ENCODE peak calls at places on chromosomes 12 and 14, in seven cellular contexts. R is aorta; P is IMR-90; C is activated T-helper 1 cell treated with anti-CD3 and anti-CD28 coated beads, Interleukin-12 subunit alpha, Interleukin-12 subunit beta, Interleukin-2, Interleukin-4 antibody, amounts not matched to agents 30 ng/mL and 10 ng/mL and 1 ng/mL, durations not matched to agents 14 hours and 24 hours and 36 hours; M is NCI-H1105 treated with DMSO at 0.1 percent for 48 hours; B is left ventricle myocardium inferior; I is endothelial cell. L is an unnamed sample.

GRCh38 chr12:50221228-50222008 is 54.2 kb upstream of the CERS5 start:
- DNase-seq in R (no peak), I (no peak), B (no peak), M (peak), P (peak), C (no peak), L (no peak)

GRCh38 chr14:32072701-32073100 is 4.4 kb upstream of the ARHGAP5 start:
- DNase-seq in M (no peak), C (no peak), B (no peak), P (no peak), R (no peak), I (no peak), L (no peak)

GRCh38 chr14:70893842-70894237 is 13.4 kb upstream of the PCNX1 start:
- DNase-seq in C (no peak), R (no peak), M (no peak), I (no peak), B (no peak), P (no peak), L (no peak)

GRCh38 chr12:108786450-108786849 is 55.1 kb upstream of the CORO1C start:
- DNase-seq in P (no peak), R (no peak), M (no peak), C (no peak), I (no peak), B (no peak), L (no peak)

GRCh38 chr12:12229556-12230092 is 37.2 kb downstream of the LRP6 start:
- DNase-seq in I (no peak), P (peak), C (no peak), M (no peak), B (no peak), R (no peak), L (no peak)

GRCh38 chr12:75953312-75953906 is 78.2 kb downstream of the PHLDA1 start:
- DNase-seq in C (no peak), P (peak), I (no peak), R (no peak), B (no peak), M (no peak), L (no peak)

GRCh38 chr14:51507556-51508511 is 143.9 kb upstream of the FRMD6 start:
- DNase-seq in C (no peak), R (peak), I (no peak), B (peak), P (peak), M (peak), L (no peak)

GRCh38 chr12:106274575-106275081 is 26.8 kb upstream of the CKAP4 start:
- DNase-seq in P (no peak), I (no peak), M (no peak), B (no peak), R (no peak), C (no peak), L (no peak)

GRCh38 chr14:23252420-23253333 is 14.9 kb downstream of the RNF212B start:
- DNase-seq in M (no peak), P (no peak), I (no peak), R (no peak), B (no peak), C (no peak), L (no peak)

GRCh38 chr12:92442782-92443181 is 260.0 kb upstream of the PLEKHG7 start:
- DNase-seq in B (no peak), I (no peak), C (no peak), M (no peak), R (no peak), P (no peak), L (no peak)

GRCh38 chr12:49887091-49887490 is 16.6 kb downstream of the FAIM2 start:
- DNase-seq in P (no peak), B (no peak), C (no peak), R (no peak), M (no peak), I (no peak), L (no peak)

GRCh38 chr12:52148541-52149181 is 43.2 kb downstream of the KRT80 start:
- DNase-seq in R (peak), B (no peak), I (no peak), P (no peak), C (no peak), M (no peak), L (no peak)

GRCh38 chr12:118359541-118359915 is 13.2 kb downstream of the TAOK3 start:
- DNase-seq in M (no peak), I (no peak), R (no peak), P (no peak), B (no peak), C (peak), L (no peak)

GRCh38 chr14:76138119-76138757 is 13.5 kb upstream of the GPATCH2L start:
- DNase-seq in M (no peak), R (no peak), B (no peak), P (no peak), I (no peak), C (no peak), L (no peak)

GRCh38 chr14:63787995-63788946 is 60.4 kb upstream of the SGPP1 start:
- DNase-seq in I (no peak), C (no peak), B (no peak), M (no peak), R (peak), P (no peak), L (no peak)

GRCh38 chr12:6326316-6326959 is 15.4 kb downstream of the TNFRSF1A start:
- DNase-seq in R (no peak), M (no peak), B (peak), P (peak), C (no peak), I (peak), L (peak)

GRCh38 chr14:24368215-24368561 is 204 bp downstream of the NFATC4 start:
- DNase-seq in R (no peak), C (no peak), I (no peak), B (no peak), M (no peak), P (no peak), L (no peak)